ENCODE peak calls at places on chromosomes 16 and 17, in ten cellular contexts. One of them, this sample, is unnamed.

GRCh38 chr16:65576631-65577030 is 454.8 kb upstream of the CDH11 start:
- DNase-seq in thoracic aorta: no peak
- DNase-seq in CD8-positive, alpha-beta T cell: no peak
- DNase-seq in fibroblast of lung: no peak
- DNase-seq in lung: no peak
- DNase-seq in neural crest cell: no peak
- DNase-seq in astrocyte of the cerebellum: no peak
- DNase-seq in glutamatergic neuron: no peak
- DNase-seq in PC-9: no peak
- DNase-seq in kidney epithelial cell: no peak
- DNase-seq in this sample: no peak

GRCh38 chr17:35843698-35844097 is 25.0 kb downstream of the HEATR9 start:
- DNase-seq in thoracic aorta: no peak
- DNase-seq in CD8-positive, alpha-beta T cell: no peak
- DNase-seq in fibroblast of lung: no peak
- DNase-seq in lung: no peak
- DNase-seq in neural crest cell: no peak
- DNase-seq in astrocyte of the cerebellum: no peak
- DNase-seq in glutamatergic neuron: no peak
- DNase-seq in PC-9: no peak
- DNase-seq in kidney epithelial cell: no peak
- DNase-seq in this sample: no peak

GRCh38 chr16:87384162-87384999 is 805 bp upstream of the FBXO31 start:
- DNase-seq in thoracic aorta: no peak
- DNase-seq in CD8-positive, alpha-beta T cell: no peak
- DNase-seq in fibroblast of lung: no peak
- DNase-seq in lung: peak; percentile 43
- DNase-seq in neural crest cell: no peak
- DNase-seq in astrocyte of the cerebellum: no peak
- DNase-seq in glutamatergic neuron: peak; percentile 73
- DNase-seq in PC-9: peak; percentile 63
- DNase-seq in kidney epithelial cell: no peak
- DNase-seq in this sample: no peak

GRCh38 chr16:14307623-14308356 is 236.7 kb downstream of the MRTFB start:
- DNase-seq in thoracic aorta: no peak
- DNase-seq in CD8-positive, alpha-beta T cell: no peak
- DNase-seq in fibroblast of lung: peak; percentile 34
- DNase-seq in lung: no peak
- DNase-seq in neural crest cell: no peak
- DNase-seq in astrocyte of the cerebellum: no peak
- DNase-seq in glutamatergic neuron: no peak
- DNase-seq in PC-9: peak; percentile 62
- DNase-seq in kidney epithelial cell: no peak
- DNase-seq in this sample: no peak

GRCh38 chr16:56041556-56042140 is 149.6 kb upstream of the GNAO1 start:
- DNase-seq in thoracic aorta: no peak
- DNase-seq in CD8-positive, alpha-beta T cell: peak; percentile 50
- DNase-seq in fibroblast of lung: no peak
- DNase-seq in lung: no peak
- DNase-seq in neural crest cell: no peak
- DNase-seq in astrocyte of the cerebellum: no peak
- DNase-seq in glutamatergic neuron: peak; percentile 45
- DNase-seq in PC-9: peak; percentile 76
- DNase-seq in kidney epithelial cell: no peak
- DNase-seq in this sample: no peak

GRCh38 chr17:14672830-14673229 is 371.9 kb downstream of the HS3ST3B1 start:
- DNase-seq in thoracic aorta: no peak
- DNase-seq in CD8-positive, alpha-beta T cell: no peak
- DNase-seq in fibroblast of lung: no peak
- DNase-seq in lung: peak; percentile 46
- DNase-seq in neural crest cell: no peak
- DNase-seq in astrocyte of the cerebellum: peak; percentile 19
- DNase-seq in glutamatergic neuron: no peak
- DNase-seq in PC-9: no peak
- DNase-seq in kidney epithelial cell: no peak
- DNase-seq in this sample: peak; percentile 66

GRCh38 chr17:29722411-29723198 is 99.9 kb upstream of the CORO6 start:
- DNase-seq in thoracic aorta: no peak
- DNase-seq in CD8-positive, alpha-beta T cell: peak; percentile 67
- DNase-seq in fibroblast of lung: peak; percentile 25
- DNase-seq in lung: peak; percentile 56
- DNase-seq in neural crest cell: no peak
- DNase-seq in astrocyte of the cerebellum: no peak
- DNase-seq in glutamatergic neuron: no peak
- DNase-seq in PC-9: no peak
- DNase-seq in kidney epithelial cell: no peak
- DNase-seq in this sample: peak; percentile 76

GRCh38 chr16:67563708-67564468 is 1.6 kb downstream of the CTCF start:
- DNase-seq in thoracic aorta: no peak
- DNase-seq in CD8-positive, alpha-beta T cell: peak; percentile 62
- DNase-seq in fibroblast of lung: peak; percentile 70
- DNase-seq in lung: peak; percentile 62
- DNase-seq in neural crest cell: no peak
- DNase-seq in astrocyte of the cerebellum: peak; percentile 36
- DNase-seq in glutamatergic neuron: no peak
- DNase-seq in PC-9: peak; percentile 67
- DNase-seq in kidney epithelial cell: no peak
- DNase-seq in this sample: no peak

GRCh38 chr17:34639706-34640425 is 60.5 kb downstream of the TMEM132E start:
- DNase-seq in thoracic aorta: no peak
- DNase-seq in CD8-positive, alpha-beta T cell: no peak
- DNase-seq in fibroblast of lung: no peak
- DNase-seq in lung: no peak
- DNase-seq in neural crest cell: no peak
- DNase-seq in astrocyte of the cerebellum: no peak
- DNase-seq in glutamatergic neuron: no peak
- DNase-seq in PC-9: no peak
- DNase-seq in kidney epithelial cell: no peak
- DNase-seq in this sample: no peak

GRCh38 chr17:34641368-34641767 is 62.0 kb downstream of the TMEM132E start:
- DNase-seq in thoracic aorta: no peak
- DNase-seq in CD8-positive, alpha-beta T cell: no peak
- DNase-seq in fibroblast of lung: no peak
- DNase-seq in lung: no peak
- DNase-seq in neural crest cell: no peak
- DNase-seq in astrocyte of the cerebellum: no peak
- DNase-seq in glutamatergic neuron: no peak
- DNase-seq in PC-9: no peak
- DNase-seq in kidney epithelial cell: no peak
- DNase-seq in this sample: no peak

GRCh38 chr17:34637548-34638525 is 58.5 kb downstream of the TMEM132E start:
- DNase-seq in thoracic aorta: no peak
- DNase-seq in CD8-positive, alpha-beta T cell: peak; percentile 88
- DNase-seq in fibroblast of lung: peak; percentile 35
- DNase-seq in lung: peak; percentile 71
- DNase-seq in neural crest cell: peak; percentile 89
- DNase-seq in astrocyte of the cerebellum: peak; percentile 19
- DNase-seq in glutamatergic neuron: peak; percentile 89
- DNase-seq in PC-9: no peak
- DNase-seq in kidney epithelial cell: peak; percentile 10
- DNase-seq in this sample: peak; percentile 63

GRCh38 chr17:34637041-34637547 is 57.7 kb downstream of the TMEM132E start:
- DNase-seq in thoracic aorta: no peak
- DNase-seq in CD8-positive, alpha-beta T cell: no peak
- DNase-seq in fibroblast of lung: no peak
- DNase-seq in lung: no peak
- DNase-seq in neural crest cell: no peak
- DNase-seq in astrocyte of the cerebellum: no peak
- DNase-seq in glutamatergic neuron: no peak
- DNase-seq in PC-9: no peak
- DNase-seq in kidney epithelial cell: no peak
- DNase-seq in this sample: no peak

GRCh38 chr17:34638526-34639260 is 59.3 kb downstream of the TMEM132E start:
- DNase-seq in thoracic aorta: no peak
- DNase-seq in CD8-positive, alpha-beta T cell: no peak
- DNase-seq in fibroblast of lung: no peak
- DNase-seq in lung: no peak
- DNase-seq in neural crest cell: no peak
- DNase-seq in astrocyte of the cerebellum: no peak
- DNase-seq in glutamatergic neuron: no peak
- DNase-seq in PC-9: no peak
- DNase-seq in kidney epithelial cell: no peak
- DNase-seq in this sample: no peak
- TF ChIP-seq CTCF in thoracic aorta: peak; percentile 10
- TF ChIP-seq CTCF in CD8-positive, alpha-beta T cell: no peak
- TF ChIP-seq CTCF in fibroblast of lung: no peak
- TF ChIP-seq CTCF in lung: no peak
- TF ChIP-seq CTCF in neural crest cell: no peak
- TF ChIP-seq CTCF in astrocyte of the cerebellum: no peak
- TF ChIP-seq CTCF in glutamatergic neuron: peak; percentile 49
- TF ChIP-seq CTCF in PC-9: peak; percentile 45
- TF ChIP-seq CTCF in kidney epithelial cell: no peak
- TF ChIP-seq CTCF in this sample: peak; percentile 46

GRCh38 chr16:54061454-54061853 is 225.1 kb downstream of the IRX3 start:
- DNase-seq in thoracic aorta: no peak
- DNase-seq in CD8-positive, alpha-beta T cell: no peak
- DNase-seq in fibroblast of lung: no peak
- DNase-seq in lung: no peak
- DNase-seq in neural crest cell: no peak
- DNase-seq in astrocyte of the cerebellum: no peak
- DNase-seq in glutamatergic neuron: no peak
- DNase-seq in PC-9: no peak
- DNase-seq in kidney epithelial cell: no peak
- DNase-seq in this sample: no peak

GRCh38 chr16:54059319-54059718 is 227.3 kb downstream of the IRX3 start:
- DNase-seq in thoracic aorta: no peak
- DNase-seq in CD8-positive, alpha-beta T cell: no peak
- DNase-seq in fibroblast of lung: no peak
- DNase-seq in lung: no peak
- DNase-seq in neural crest cell: no peak
- DNase-seq in astrocyte of the cerebellum: no peak
- DNase-seq in glutamatergic neuron: no peak
- DNase-seq in PC-9: no peak
- DNase-seq in kidney epithelial cell: no peak
- DNase-seq in this sample: no peak

GRCh38 chr16:54063374-54063773 is 223.2 kb downstream of the IRX3 start:
- DNase-seq in thoracic aorta: no peak
- DNase-seq in CD8-positive, alpha-beta T cell: no peak
- DNase-seq in fibroblast of lung: no peak
- DNase-seq in lung: no peak
- DNase-seq in neural crest cell: no peak
- DNase-seq in astrocyte of the cerebellum: no peak
- DNase-seq in glutamatergic neuron: no peak
- DNase-seq in PC-9: no peak
- DNase-seq in kidney epithelial cell: no peak
- DNase-seq in this sample: no peak

GRCh38 chr16:54060599-54061355 is 225.8 kb downstream of the IRX3 start:
- DNase-seq in thoracic aorta: no peak
- DNase-seq in CD8-positive, alpha-beta T cell: no peak
- DNase-seq in fibroblast of lung: no peak
- DNase-seq in lung: no peak
- DNase-seq in neural crest cell: no peak
- DNase-seq in astrocyte of the cerebellum: no peak
- DNase-seq in glutamatergic neuron: no peak
- DNase-seq in PC-9: no peak
- DNase-seq in kidney epithelial cell: no peak
- DNase-seq in this sample: no peak

GRCh38 chr16:54062361-54063346 is 223.9 kb downstream of the IRX3 start:
- DNase-seq in thoracic aorta: no peak
- DNase-seq in CD8-positive, alpha-beta T cell: no peak
- DNase-seq in fibroblast of lung: no peak
- DNase-seq in lung: no peak
- DNase-seq in neural crest cell: no peak
- DNase-seq in astrocyte of the cerebellum: no peak
- DNase-seq in glutamatergic neuron: peak; percentile 37
- DNase-seq in PC-9: no peak
- DNase-seq in kidney epithelial cell: no peak
- DNase-seq in this sample: no peak
- TF ChIP-seq CTCF in thoracic aorta: no peak
- TF ChIP-seq CTCF in CD8-positive, alpha-beta T cell: no peak
- TF ChIP-seq CTCF in fibroblast of lung: peak; percentile 27
- TF ChIP-seq CTCF in lung: no peak
- TF ChIP-seq CTCF in neural crest cell: peak; percentile 40
- TF ChIP-seq CTCF in astrocyte of the cerebellum: peak; percentile 22
- TF ChIP-seq CTCF in glutamatergic neuron: no peak
- TF ChIP-seq CTCF in PC-9: no peak
- TF ChIP-seq CTCF in kidney epithelial cell: no peak
- TF ChIP-seq CTCF in this sample: no peak

GRCh38 chr17:80362428-80363119 is 52.4 kb upstream of the ENDOV start:
- DNase-seq in thoracic aorta: no peak
- DNase-seq in CD8-positive, alpha-beta T cell: no peak
- DNase-seq in fibroblast of lung: peak; percentile 49
- DNase-seq in lung: no peak
- DNase-seq in neural crest cell: no peak
- DNase-seq in astrocyte of the cerebellum: no peak
- DNase-seq in glutamatergic neuron: no peak
- DNase-seq in PC-9: no peak
- DNase-seq in kidney epithelial cell: no peak
- DNase-seq in this sample: no peak

GRCh38 chr17:80363120-80363515 is 51.8 kb upstream of the ENDOV start:
- DNase-seq in thoracic aorta: no peak
- DNase-seq in CD8-positive, alpha-beta T cell: no peak
- DNase-seq in fibroblast of lung: no peak
- DNase-seq in lung: no peak
- DNase-seq in neural crest cell: no peak
- DNase-seq in astrocyte of the cerebellum: no peak
- DNase-seq in glutamatergic neuron: no peak
- DNase-seq in PC-9: no peak
- DNase-seq in kidney epithelial cell: no peak
- DNase-seq in this sample: no peak

GRCh38 chr17:80363518-80364090 is 51.4 kb upstream of the ENDOV start:
- DNase-seq in thoracic aorta: no peak
- DNase-seq in CD8-positive, alpha-beta T cell: no peak
- DNase-seq in fibroblast of lung: no peak
- DNase-seq in lung: no peak
- DNase-seq in neural crest cell: no peak
- DNase-seq in astrocyte of the cerebellum: no peak
- DNase-seq in glutamatergic neuron: no peak
- DNase-seq in PC-9: no peak
- DNase-seq in kidney epithelial cell: no peak
- DNase-seq in this sample: no peak

GRCh38 chr17:80360396-80360795 is 54.6 kb upstream of the ENDOV start:
- DNase-seq in thoracic aorta: no peak
- DNase-seq in CD8-positive, alpha-beta T cell: no peak
- DNase-seq in fibroblast of lung: no peak
- DNase-seq in lung: no peak
- DNase-seq in neural crest cell: no peak
- DNase-seq in astrocyte of the cerebellum: no peak
- DNase-seq in glutamatergic neuron: no peak
- DNase-seq in PC-9: no peak
- DNase-seq in kidney epithelial cell: no peak
- DNase-seq in this sample: no peak

DNA sequence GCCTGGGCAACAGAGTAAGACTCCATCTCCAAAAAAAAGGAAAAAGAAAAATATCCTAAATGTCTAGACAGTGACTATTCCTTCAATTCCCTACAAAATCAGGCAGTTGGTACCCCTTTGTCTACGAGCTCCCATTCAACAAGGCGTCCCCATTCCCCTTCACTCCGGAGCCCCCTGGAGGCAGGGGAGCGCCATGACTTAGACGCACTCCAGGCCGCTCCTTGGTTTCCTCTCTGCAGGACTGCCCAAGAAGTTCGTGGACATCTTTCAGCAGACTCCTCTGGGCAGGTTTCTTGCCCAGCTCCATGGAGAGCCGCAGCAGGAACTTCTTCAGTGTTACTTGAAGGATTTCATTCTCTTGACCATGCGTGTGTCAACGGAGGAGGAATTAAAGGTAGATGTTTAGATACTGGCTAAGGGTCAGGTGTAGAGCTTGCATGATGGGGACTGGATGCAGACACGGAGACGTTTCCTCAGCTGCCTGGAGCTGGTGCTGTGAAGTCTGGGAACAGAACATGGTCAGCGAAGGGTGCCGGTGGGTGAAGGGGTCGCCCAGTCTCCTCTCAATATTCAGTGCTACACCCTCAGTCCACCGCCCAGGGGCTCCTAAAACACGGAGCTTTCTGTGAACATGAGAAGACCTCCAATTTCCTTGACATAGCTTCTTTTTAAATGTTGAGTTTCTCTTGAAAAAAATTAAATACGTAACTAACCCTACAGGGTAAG is 53.3 kb upstream of the ENDOV start:
- DNase-seq in thoracic aorta: no peak
- DNase-seq in CD8-positive, alpha-beta T cell: no peak
- DNase-seq in fibroblast of lung: no peak
- DNase-seq in lung: no peak
- DNase-seq in neural crest cell: peak; percentile 14
- DNase-seq in astrocyte of the cerebellum: no peak
- DNase-seq in glutamatergic neuron: peak; percentile 52
- DNase-seq in PC-9: no peak
- DNase-seq in kidney epithelial cell: no peak
- DNase-seq in this sample: no peak
- TF ChIP-seq CTCF in thoracic aorta: peak; percentile 12
- TF ChIP-seq CTCF in CD8-positive, alpha-beta T cell: peak; percentile 18
- TF ChIP-seq CTCF in fibroblast of lung: peak; percentile 41
- TF ChIP-seq CTCF in lung: no peak
- TF ChIP-seq CTCF in neural crest cell: peak; percentile 55
- TF ChIP-seq CTCF in astrocyte of the cerebellum: peak; percentile 42
- TF ChIP-seq CTCF in glutamatergic neuron: peak; percentile 33
- TF ChIP-seq CTCF in PC-9: no peak
- TF ChIP-seq CTCF in kidney epithelial cell: peak; percentile 37
- TF ChIP-seq CTCF in this sample: peak; percentile 22

GRCh38 chr17:2782030-2782429 is 14.2 kb upstream of the RAP1GAP2 start:
- DNase-seq in thoracic aorta: no peak
- DNase-seq in CD8-positive, alpha-beta T cell: no peak
- DNase-seq in fibroblast of lung: peak; percentile 59
- DNase-seq in lung: no peak
- DNase-seq in neural crest cell: no peak
- DNase-seq in astrocyte of the cerebellum: no peak
- DNase-seq in glutamatergic neuron: no peak
- DNase-seq in PC-9: no peak
- DNase-seq in kidney epithelial cell: peak; percentile 10
- DNase-seq in this sample: no peak

GRCh38 chr17:2789700-2790099 is 6.5 kb upstream of the RAP1GAP2 start:
- DNase-seq in thoracic aorta: no peak
- DNase-seq in CD8-positive, alpha-beta T cell: no peak
- DNase-seq in fibroblast of lung: no peak
- DNase-seq in lung: no peak
- DNase-seq in neural crest cell: no peak
- DNase-seq in astrocyte of the cerebellum: no peak
- DNase-seq in glutamatergic neuron: no peak
- DNase-seq in PC-9: no peak
- DNase-seq in kidney epithelial cell: no peak
- DNase-seq in this sample: no peak

GRCh38 chr17:2784864-2785263 is 11.4 kb upstream of the RAP1GAP2 start:
- DNase-seq in thoracic aorta: no peak
- DNase-seq in CD8-positive, alpha-beta T cell: no peak
- DNase-seq in fibroblast of lung: no peak
- DNase-seq in lung: no peak
- DNase-seq in neural crest cell: no peak
- DNase-seq in astrocyte of the cerebellum: no peak
- DNase-seq in glutamatergic neuron: no peak
- DNase-seq in PC-9: no peak
- DNase-seq in kidney epithelial cell: no peak
- DNase-seq in this sample: no peak

GRCh38 chr17:2783310-2784030 is 12.8 kb upstream of the RAP1GAP2 start:
- DNase-seq in thoracic aorta: no peak
- DNase-seq in CD8-positive, alpha-beta T cell: no peak
- DNase-seq in fibroblast of lung: no peak
- DNase-seq in lung: no peak
- DNase-seq in neural crest cell: no peak
- DNase-seq in astrocyte of the cerebellum: no peak
- DNase-seq in glutamatergic neuron: no peak
- DNase-seq in PC-9: no peak
- DNase-seq in kidney epithelial cell: no peak
- DNase-seq in this sample: no peak

GRCh38 chr17:2786176-2786881 is 9.9 kb upstream of the RAP1GAP2 start:
- DNase-seq in thoracic aorta: no peak
- DNase-seq in CD8-positive, alpha-beta T cell: peak; percentile 93
- DNase-seq in fibroblast of lung: peak; percentile 71
- DNase-seq in lung: peak; percentile 80
- DNase-seq in neural crest cell: peak; percentile 98
- DNase-seq in astrocyte of the cerebellum: peak; percentile 28
- DNase-seq in glutamatergic neuron: peak; percentile 97
- DNase-seq in PC-9: peak; percentile 68
- DNase-seq in kidney epithelial cell: peak; percentile 54
- DNase-seq in this sample: peak; percentile 92
- TF ChIP-seq CTCF in thoracic aorta: peak; percentile 13
- TF ChIP-seq CTCF in CD8-positive, alpha-beta T cell: peak; percentile 88
- TF ChIP-seq CTCF in fibroblast of lung: peak; percentile 87
- TF ChIP-seq CTCF in lung: peak; percentile 63
- TF ChIP-seq CTCF in neural crest cell: peak; percentile 88
- TF ChIP-seq CTCF in astrocyte of the cerebellum: peak; percentile 74
- TF ChIP-seq CTCF in glutamatergic neuron: peak; percentile 91
- TF ChIP-seq CTCF in PC-9: peak; percentile 87
- TF ChIP-seq CTCF in kidney epithelial cell: peak; percentile 98
- TF ChIP-seq CTCF in this sample: peak; percentile 93